ENCODE peak calls at places on chromosomes 16 and 17, in four cellular contexts. H is IMR-90, B is HFFc6, F is thoracic aorta. E is an unnamed sample.

GRCh38 chr17:31537558-31537957 is 146.1 kb downstream of the RAB11FIP4 start:
- DNase-seq in H (peak), B (no peak), F (no peak), E (peak)

GRCh38 chr16:55643161-55643970 is 12.4 kb upstream of the SLC6A2 start:
- DNase-seq in H (peak), B (peak), F (no peak), E (no peak)

GRCh38 chr17:47717845-47718621 is 15.0 kb upstream of the TBX21 start:
- DNase-seq in H (no peak), B (no peak), F (no peak), E (peak)

GRCh38 chr16:88768041-88768876 is 16.8 kb downstream of the PIEZO1 start:
- DNase-seq in H (peak), B (no peak), F (no peak), E (peak)

GRCh38 chr17:44587339-44587738 is 30.1 kb downstream of the FZD2 start:
- DNase-seq in H (peak), B (peak), F (peak), E (peak)

GRCh38 chr17:29150191-29150590 is 30.0 kb downstream of the MYO18A start:
- DNase-seq in H (no peak), B (no peak), F (no peak), E (no peak)

GRCh38 chr16:56288019-56288418 is 96.7 kb downstream of the GNAO1 start:
- DNase-seq in H (no peak), B (no peak), F (no peak), E (no peak)

GRCh38 chr16:70331091-70331490 is 15.6 kb upstream of the DDX19A start:
- DNase-seq in H (no peak), B (no peak), F (no peak), E (no peak)

GRCh38 chr17:66649818-66650489 is 185.0 kb upstream of the CACNG5 start:
- DNase-seq in H (no peak), B (no peak), F (no peak), E (no peak)

GRCh38 chr16:85870159-85870558 is 28.8 kb upstream of the IRF8 start:
- DNase-seq in H (no peak), B (no peak), F (no peak), E (no peak)

GRCh38 chr16:49701867-49702494 is 153.9 kb downstream of the ZNF423 start:
- DNase-seq in H (no peak), B (no peak), F (no peak), E (peak)

GRCh38 chr16:79597775-79598174 is 2.8 kb downstream of the MAF start:
- DNase-seq in H (no peak), B (no peak), F (no peak), E (no peak)

GRCh38 chr17:29622337-29623282 is at the start of gene CORO6:
- DNase-seq in H (peak), B (peak), F (no peak), E (peak)

GRCh38 chr17:18356624-18357023 is 6.7 kb downstream of the SHMT1 start:
- DNase-seq in H (peak), B (no peak), F (no peak), E (peak)

GRCh38 chr17:78515480-78515879 is 61.7 kb downstream of the DNAH17 start:
- DNase-seq in H (no peak), B (no peak), F (no peak), E (no peak)

GRCh38 chr16:1773703-1774455 is 945 bp upstream of the MRPS34 start:
- DNase-seq in H (peak), B (peak), F (no peak), E (peak)

GRCh38 chr17:29048440-29049360 is 5.8 kb downstream of the PIPOX start:
- DNase-seq in H (peak), B (peak), F (no peak), E (no peak)

GRCh38 chr17:69473801-69474170 is 59.3 kb downstream of the MAP2K6 start:
- DNase-seq in H (peak), B (peak), F (no peak), E (peak)

GRCh38 chr16:264440-264951 is 11.2 kb downstream of the RGS11 start:
- DNase-seq in H (no peak), B (no peak), F (no peak), E (no peak)

DNA sequence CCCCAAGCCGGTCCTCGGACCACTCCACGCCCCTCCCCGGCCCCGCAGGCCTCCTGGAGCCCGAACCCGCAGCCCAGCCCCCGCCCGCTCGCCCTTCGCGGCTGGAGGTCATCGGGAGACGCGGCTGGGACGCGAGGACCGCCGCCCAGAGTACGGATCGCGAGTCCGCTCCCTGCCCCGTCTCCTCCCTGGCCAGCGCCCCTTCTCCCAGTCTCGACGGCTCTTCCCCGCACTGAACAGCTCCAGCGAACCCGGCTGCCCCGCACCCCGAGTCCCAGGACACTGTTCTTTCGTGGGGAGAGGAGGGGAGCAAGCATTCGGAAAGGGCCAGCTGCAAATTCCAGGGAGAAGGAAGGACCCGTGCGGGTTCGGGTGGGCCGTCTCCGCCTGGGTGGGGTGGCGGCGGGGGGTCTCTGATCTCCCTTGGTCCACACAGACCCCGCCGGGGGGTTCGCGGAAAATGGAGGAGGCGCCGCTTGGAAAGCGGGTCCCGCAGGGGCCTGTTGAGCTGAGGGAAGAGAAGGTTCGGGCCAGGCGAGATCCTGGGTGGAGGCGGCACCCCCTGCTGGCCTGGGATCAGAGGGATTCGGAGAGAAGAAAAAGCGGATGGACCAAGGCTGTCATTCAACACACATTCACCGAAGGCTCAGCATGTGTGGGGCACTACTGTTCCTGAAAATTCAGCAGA is 632 bp upstream of the RTN4RL1 start:
- DNase-seq in H (peak), B (peak), F (no peak), E (peak)
- TF ChIP-seq CTCF in H (peak), B (peak), F (peak), E (peak)

GRCh38 chr17:76586741-76587487 is 1.3 kb upstream of the ST6GALNAC2 start:
- DNase-seq in H (no peak), B (no peak), F (no peak), E (no peak)

GRCh38 chr17:76585048-76585648 is 512 bp downstream of the ST6GALNAC2 start:
- DNase-seq in H (no peak), B (no peak), F (no peak), E (no peak)

GRCh38 chr17:76584427-76585047 is 1.1 kb downstream of the ST6GALNAC2 start:
- DNase-seq in H (no peak), B (no peak), F (no peak), E (no peak)

GRCh38 chr17:76588182-76588581 is 2.5 kb upstream of the ST6GALNAC2 start:
- DNase-seq in H (no peak), B (no peak), F (no peak), E (no peak)

GRCh38 chr17:76585649-76586593 is at the start of gene ST6GALNAC2:
- DNase-seq in H (no peak), B (peak), F (no peak), E (peak)
- TF ChIP-seq CTCF in H (peak), B (peak), F (peak), E (peak)

DNA sequence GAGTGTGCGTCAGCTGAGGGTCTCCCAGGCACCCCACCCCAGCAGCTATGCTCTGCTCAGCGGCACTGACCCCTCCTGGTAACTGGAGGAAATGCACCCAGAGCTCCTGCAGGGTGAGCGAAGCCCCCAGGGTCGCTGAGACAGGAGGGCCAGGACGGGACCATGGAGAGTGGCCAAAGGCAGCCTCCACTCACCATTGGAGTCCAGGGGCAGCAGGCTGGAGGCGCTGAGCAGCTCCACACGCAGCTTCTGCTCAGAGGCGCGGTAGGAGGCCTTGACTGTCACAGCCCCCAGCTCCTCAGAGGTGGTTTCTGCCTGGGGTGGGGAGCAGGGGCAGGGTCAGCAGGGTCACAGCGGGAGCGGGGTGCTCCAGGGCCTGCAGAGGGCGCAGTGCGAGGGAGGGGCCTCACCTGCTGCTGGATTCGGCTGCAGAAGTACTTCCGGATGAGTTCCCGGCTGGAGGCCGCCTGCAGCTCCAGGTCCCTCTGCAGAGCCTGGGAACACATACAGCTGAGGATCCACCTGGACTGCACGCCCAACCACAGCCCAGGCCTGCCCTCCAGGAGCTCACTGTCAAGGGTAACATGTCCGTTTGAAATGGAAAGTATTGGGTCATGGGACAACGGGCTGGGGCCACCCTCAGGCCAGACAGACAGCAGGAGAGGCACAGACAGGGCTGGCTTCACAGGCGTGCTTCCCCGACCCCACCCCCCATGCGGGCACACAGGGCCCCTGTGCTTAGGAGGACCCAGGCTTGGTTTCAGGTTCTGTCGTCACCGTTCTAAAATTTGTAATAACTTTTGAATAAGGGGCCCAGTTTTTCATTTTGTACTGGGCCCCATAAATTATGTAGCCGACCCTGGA is 13.8 kb downstream of the UNC13D start:
- DNase-seq in H (no peak), B (no peak), F (no peak), E (no peak)
- TF ChIP-seq CTCF in H (peak), B (peak), F (peak), E (peak)

DNA sequence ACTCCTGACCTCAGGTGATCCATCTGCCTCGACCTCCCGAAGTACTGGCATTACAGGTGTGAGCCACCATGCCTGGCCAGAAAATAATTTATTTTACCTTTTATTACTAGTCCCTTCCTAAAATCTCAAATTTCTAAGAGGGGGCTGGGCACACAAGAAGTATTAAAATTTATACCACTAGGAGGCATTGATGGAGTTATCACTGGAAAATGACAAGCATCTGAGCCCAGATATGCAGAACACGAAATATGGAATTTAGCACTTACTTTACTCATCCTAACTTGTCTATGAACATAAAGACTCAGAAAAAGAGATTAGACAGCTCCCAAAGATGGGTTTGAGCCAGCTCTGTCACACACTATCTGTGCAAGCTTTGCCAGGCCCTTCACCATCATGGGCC is 46.4 kb downstream of the STAT5A start:
- DNase-seq in H (no peak), B (no peak), F (no peak), E (peak)
- TF ChIP-seq CTCF in H (peak), B (peak), F (peak), E (peak)